ENCODE peak calls at places on chromosome 7, in ten cellular contexts. One of them, this sample, is unnamed.

GRCh38 chr7:82049442-82049841 is 279.6 kb upstream of the HGF start:
- DNase-seq in hippocampal formation: no peak
- DNase-seq in GM04504: no peak
- DNase-seq in HTR-8/SVneo: no peak
- DNase-seq in fibroblast of lung: peak; percentile 26
- DNase-seq in esophagus muscularis mucosa: no peak
- DNase-seq in CD4-positive, CD25-positive, alpha-beta regulatory T cell: no peak
- DNase-seq in NAMALWA: no peak
- DNase-seq in Right ventricle myocardium inferior: no peak
- DNase-seq in AML-193: no peak
- DNase-seq in this sample: peak; percentile 40

GRCh38 chr7:24956021-24956420 is 24.0 kb downstream of the OSBPL3 start:
- DNase-seq in hippocampal formation: no peak
- DNase-seq in GM04504: no peak
- DNase-seq in HTR-8/SVneo: no peak
- DNase-seq in fibroblast of lung: no peak
- DNase-seq in esophagus muscularis mucosa: no peak
- DNase-seq in CD4-positive, CD25-positive, alpha-beta regulatory T cell: no peak
- DNase-seq in NAMALWA: no peak
- DNase-seq in Right ventricle myocardium inferior: no peak
- DNase-seq in AML-193: no peak
- DNase-seq in this sample: no peak

GRCh38 chr7:24372973-24373372 is 89.0 kb downstream of the NPY start:
- DNase-seq in hippocampal formation: no peak
- DNase-seq in GM04504: no peak
- DNase-seq in HTR-8/SVneo: no peak
- DNase-seq in fibroblast of lung: no peak
- DNase-seq in esophagus muscularis mucosa: no peak
- DNase-seq in CD4-positive, CD25-positive, alpha-beta regulatory T cell: no peak
- DNase-seq in NAMALWA: no peak
- DNase-seq in Right ventricle myocardium inferior: no peak
- DNase-seq in AML-193: no peak
- DNase-seq in this sample: no peak

GRCh38 chr7:135925205-135925604 is 52.0 kb downstream of the MTPN start:
- DNase-seq in hippocampal formation: no peak
- DNase-seq in GM04504: no peak
- DNase-seq in HTR-8/SVneo: no peak
- DNase-seq in fibroblast of lung: peak; percentile 17
- DNase-seq in esophagus muscularis mucosa: peak; percentile 34
- DNase-seq in CD4-positive, CD25-positive, alpha-beta regulatory T cell: no peak
- DNase-seq in NAMALWA: no peak
- DNase-seq in Right ventricle myocardium inferior: no peak
- DNase-seq in AML-193: no peak
- DNase-seq in this sample: no peak

GRCh38 chr7:157337316-157338149 is 729 bp downstream of the DNAJB6 start:
- DNase-seq in hippocampal formation: peak; percentile 50
- DNase-seq in GM04504: no peak
- DNase-seq in HTR-8/SVneo: no peak
- DNase-seq in fibroblast of lung: peak; percentile 56
- DNase-seq in esophagus muscularis mucosa: no peak
- DNase-seq in CD4-positive, CD25-positive, alpha-beta regulatory T cell: peak; percentile 81
- DNase-seq in NAMALWA: peak; percentile 80
- DNase-seq in Right ventricle myocardium inferior: peak; percentile 81
- DNase-seq in AML-193: peak; percentile 21
- DNase-seq in this sample: peak; percentile 74

GRCh38 chr7:84712326-84712725 is 474.5 kb downstream of the SEMA3D start:
- DNase-seq in hippocampal formation: no peak
- DNase-seq in GM04504: no peak
- DNase-seq in HTR-8/SVneo: no peak
- DNase-seq in fibroblast of lung: peak; percentile 66
- DNase-seq in esophagus muscularis mucosa: no peak
- DNase-seq in CD4-positive, CD25-positive, alpha-beta regulatory T cell: no peak
- DNase-seq in NAMALWA: no peak
- DNase-seq in Right ventricle myocardium inferior: no peak
- DNase-seq in AML-193: no peak
- DNase-seq in this sample: no peak

GRCh38 chr7:157758468-157759245 is 421.9 kb downstream of the DNAJB6 start:
- DNase-seq in hippocampal formation: no peak
- DNase-seq in GM04504: no peak
- DNase-seq in HTR-8/SVneo: no peak
- DNase-seq in fibroblast of lung: no peak
- DNase-seq in esophagus muscularis mucosa: no peak
- DNase-seq in CD4-positive, CD25-positive, alpha-beta regulatory T cell: no peak
- DNase-seq in NAMALWA: no peak
- DNase-seq in Right ventricle myocardium inferior: no peak
- DNase-seq in AML-193: no peak
- DNase-seq in this sample: peak; percentile 25

GRCh38 chr7:123782071-123782798 is 33.4 kb upstream of the WASL start:
- DNase-seq in hippocampal formation: no peak
- DNase-seq in GM04504: no peak
- DNase-seq in HTR-8/SVneo: no peak
- DNase-seq in fibroblast of lung: no peak
- DNase-seq in esophagus muscularis mucosa: no peak
- DNase-seq in CD4-positive, CD25-positive, alpha-beta regulatory T cell: no peak
- DNase-seq in NAMALWA: no peak
- DNase-seq in Right ventricle myocardium inferior: no peak
- DNase-seq in AML-193: no peak
- DNase-seq in this sample: no peak

GRCh38 chr7:33748793-33749192 is 156.5 kb upstream of the BMPER start:
- DNase-seq in hippocampal formation: no peak
- DNase-seq in GM04504: no peak
- DNase-seq in HTR-8/SVneo: no peak
- DNase-seq in fibroblast of lung: no peak
- DNase-seq in esophagus muscularis mucosa: no peak
- DNase-seq in CD4-positive, CD25-positive, alpha-beta regulatory T cell: no peak
- DNase-seq in NAMALWA: no peak
- DNase-seq in Right ventricle myocardium inferior: no peak
- DNase-seq in AML-193: no peak
- DNase-seq in this sample: peak; percentile 55

GRCh38 chr7:101162551-101163280 is 2.7 kb downstream of the VGF start:
- DNase-seq in hippocampal formation: no peak
- DNase-seq in GM04504: no peak
- DNase-seq in HTR-8/SVneo: no peak
- DNase-seq in fibroblast of lung: peak; percentile 55
- DNase-seq in esophagus muscularis mucosa: no peak
- DNase-seq in CD4-positive, CD25-positive, alpha-beta regulatory T cell: no peak
- DNase-seq in NAMALWA: no peak
- DNase-seq in Right ventricle myocardium inferior: peak; percentile 65
- DNase-seq in AML-193: no peak
- DNase-seq in this sample: no peak

GRCh38 chr7:87217983-87218653 is 1.4 kb downstream of the TMEM243 start:
- DNase-seq in hippocampal formation: no peak
- DNase-seq in GM04504: no peak
- DNase-seq in HTR-8/SVneo: no peak
- DNase-seq in fibroblast of lung: no peak
- DNase-seq in esophagus muscularis mucosa: no peak
- DNase-seq in CD4-positive, CD25-positive, alpha-beta regulatory T cell: no peak
- DNase-seq in NAMALWA: peak; percentile 58
- DNase-seq in Right ventricle myocardium inferior: no peak
- DNase-seq in AML-193: no peak
- DNase-seq in this sample: no peak

GRCh38 chr7:35839860-35840854 is 39.3 kb downstream of the SEPTIN7 start:
- DNase-seq in hippocampal formation: no peak
- DNase-seq in GM04504: peak; percentile 52
- DNase-seq in HTR-8/SVneo: peak; percentile 62
- DNase-seq in fibroblast of lung: peak; percentile 33
- DNase-seq in esophagus muscularis mucosa: no peak
- DNase-seq in CD4-positive, CD25-positive, alpha-beta regulatory T cell: no peak
- DNase-seq in NAMALWA: no peak
- DNase-seq in Right ventricle myocardium inferior: no peak
- DNase-seq in AML-193: peak; percentile 5
- DNase-seq in this sample: no peak

GRCh38 chr7:108454674-108455523 is 1.3 kb downstream of the NRCAM start:
- DNase-seq in hippocampal formation: peak; percentile 48
- DNase-seq in GM04504: no peak
- DNase-seq in HTR-8/SVneo: peak; percentile 10
- DNase-seq in fibroblast of lung: peak; percentile 44
- DNase-seq in esophagus muscularis mucosa: no peak
- DNase-seq in CD4-positive, CD25-positive, alpha-beta regulatory T cell: no peak
- DNase-seq in NAMALWA: no peak
- DNase-seq in Right ventricle myocardium inferior: no peak
- DNase-seq in AML-193: no peak
- DNase-seq in this sample: no peak

GRCh38 chr7:45443263-45443662 is 130.9 kb upstream of the ADCY1 start:
- DNase-seq in hippocampal formation: no peak
- DNase-seq in GM04504: no peak
- DNase-seq in HTR-8/SVneo: no peak
- DNase-seq in fibroblast of lung: no peak
- DNase-seq in esophagus muscularis mucosa: no peak
- DNase-seq in CD4-positive, CD25-positive, alpha-beta regulatory T cell: no peak
- DNase-seq in NAMALWA: no peak
- DNase-seq in Right ventricle myocardium inferior: no peak
- DNase-seq in AML-193: no peak
- DNase-seq in this sample: no peak